ENCODE peak calls at places on chromosomes 1 and 21, in six cellular contexts. Z is esophagus squamous epithelium, K is GM23338, J is heart right ventricle, E is SJSA1, P is IMR-90. H is an unnamed sample.

GRCh38 chr1:72412286-72412685 is 129.9 kb upstream of the NEGR1 start:
- DNase-seq in J (no peak), K (no peak), P (peak; percentile 72), Z (no peak), E (no peak), H (peak; percentile 3)

GRCh38 chr1:113875714-113876113 is 4.2 kb upstream of the PTPN22 start:
- DNase-seq in E (no peak), P (no peak), Z (no peak), K (no peak), J (no peak), H (no peak)

GRCh38 chr1:161092621-161093028 is 3.3 kb upstream of the NECTIN4 start:
- DNase-seq in J (no peak), P (peak; percentile 43), K (no peak), E (no peak), Z (no peak), H (peak; percentile 35)

GRCh38 chr1:152047607-152047953 is 10.8 kb upstream of the S100A11 start:
- DNase-seq in K (no peak), Z (no peak), J (no peak), E (no peak), P (peak; percentile 89), H (no peak)

GRCh38 chr1:230359992-230360391 is 66.1 kb downstream of the PGBD5 start:
- DNase-seq in J (no peak), P (peak; percentile 80), E (peak; percentile 10), Z (no peak), K (no peak), H (no peak)

GRCh38 chr1:62732327-62732726 is 44.1 kb upstream of the DOCK7 start:
- DNase-seq in J (no peak), E (no peak), P (no peak), Z (no peak), K (no peak), H (no peak)

GRCh38 chr1:159854101-159854692 is 8.3 kb downstream of the VSIG8 start:
- DNase-seq in E (peak; percentile 53), Z (no peak), K (peak; percentile 72), P (no peak), J (peak; percentile 83), H (peak; percentile 48)

GRCh38 chr1:150299716-150300115 is 6.1 kb downstream of the MRPS21 start:
- DNase-seq in E (no peak), J (no peak), Z (no peak), K (no peak), P (no peak), H (no peak)

GRCh38 chr1:98113811-98114210 is 193.0 kb upstream of the DPYD start:
- DNase-seq in Z (no peak), P (no peak), J (no peak), K (no peak), E (no peak), H (no peak)

GRCh38 chr1:178155478-178156255 is 61.8 kb downstream of the RASAL2 start:
- DNase-seq in E (no peak), K (no peak), P (no peak), Z (no peak), J (no peak), H (no peak)

GRCh38 chr21:33561373-33561772 is 18.5 kb downstream of the SON start:
- DNase-seq in K (no peak), J (no peak), E (no peak), P (no peak), Z (no peak), H (no peak)
- H3K36me3 ChIP-seq in K (peaks cover 55% of the 10 kb centered on the region), J (peaks cover 100% of the 10 kb centered on the region), E (peaks cover 96% of the 10 kb centered on the region), P (peaks cover 39% of the 10 kb centered on the region), Z (peaks cover 11% of the 10 kb centered on the region), H (peaks cover 65% of the 10 kb centered on the region)

GRCh38 chr1:165424454-165425283 is 20.3 kb downstream of the RXRG start:
- DNase-seq in P (no peak), Z (no peak), K (no peak), J (peak; percentile 37), E (no peak), H (no peak)
- H3K27ac ChIP-seq in P (no peak overlapping the region), Z (peak overlapping the region; percentile 78), K (no peak overlapping the region), J (peak overlapping the region; percentile 83), E (no peak overlapping the region), H (no peak overlapping the region)

DNA sequence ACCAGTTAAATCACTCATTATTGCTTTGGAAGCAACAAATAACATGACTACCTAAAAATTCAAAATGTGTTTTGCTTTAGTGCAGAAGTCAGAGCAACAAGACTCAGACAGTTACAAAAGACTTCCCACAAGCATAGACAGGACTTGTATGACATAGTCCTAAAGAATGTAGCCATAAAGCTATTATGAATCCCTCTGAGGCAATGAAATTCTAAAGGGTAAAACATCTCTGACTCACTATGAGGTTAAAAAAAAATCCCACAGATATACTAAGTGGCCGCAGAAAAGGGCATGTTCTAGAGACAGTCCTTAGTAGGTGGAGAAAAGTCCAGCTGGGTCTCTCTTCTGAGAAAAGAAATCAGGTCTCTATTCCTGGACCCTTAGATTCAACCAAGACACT is 4.9 kb downstream of the PRKAB2 start:
- DNase-seq in K (no peak), J (no peak), E (peak; percentile 95), P (peak; percentile 96), Z (no peak), H (peak; percentile 76)
- H3K36me3 ChIP-seq in K (peaks cover under 1% of the 10 kb centered on the region), J (peaks cover 55% of the 10 kb centered on the region), E (peaks cover 47% of the 10 kb centered on the region), P (peaks cover 10% of the 10 kb centered on the region), Z (no peaks in the 10 kb centered on the region), H (peaks cover 8% of the 10 kb centered on the region)

GRCh38 chr1:156081174-156082110 is 823 bp downstream of the MEX3A start:
- DNase-seq in P (peak; percentile 35), Z (no peak), J (no peak), K (peak; percentile 67), E (no peak), H (no peak)

GRCh38 chr1:156080598-156081173 is 1.6 kb downstream of the MEX3A start:
- DNase-seq in Z (no peak), P (no peak), K (no peak), E (no peak), J (no peak), H (no peak)

GRCh38 chr1:156082111-156083091 is at the start of gene MEX3A:
- DNase-seq in J (peak; percentile 78), E (peak; percentile 65), P (peak; percentile 64), Z (no peak), K (peak; percentile 98), H (peak; percentile 68)

GRCh38 chr1:156078728-156079127 is 3.5 kb downstream of the MEX3A start:
- DNase-seq in K (no peak), E (no peak), P (no peak), Z (no peak), J (no peak), H (no peak)

GRCh38 chr1:156079762-156080597 is 2.3 kb downstream of the MEX3A start:
- DNase-seq in E (no peak), K (peak; percentile 74), P (no peak), Z (no peak), J (no peak), H (no peak)
- H3K27ac ChIP-seq in E (no peak overlapping the region), K (no peak overlapping the region), P (peak overlapping the region; percentile 91), Z (no peak overlapping the region), J (no peak overlapping the region), H (no peak overlapping the region)

GRCh38 chr1:12245733-12246132 is 15.9 kb downstream of the VPS13D start:
- DNase-seq in E (no peak), K (no peak), J (no peak), P (no peak), Z (no peak), H (no peak)
- H3K36me3 ChIP-seq in E (peaks cover 64% of the 10 kb centered on the region), K (peaks cover 3% of the 10 kb centered on the region), J (peaks cover 100% of the 10 kb centered on the region), P (peaks cover 30% of the 10 kb centered on the region), Z (peaks cover 5% of the 10 kb centered on the region), H (peaks cover 15% of the 10 kb centered on the region)

GRCh38 chr21:44695641-44696040 is 1.3 kb upstream of the KRTAP10-12 start:
- DNase-seq in Z (no peak), J (no peak), P (no peak), E (no peak), K (no peak), H (no peak)
- H3K27ac ChIP-seq in Z (no peak overlapping the region), J (no peak overlapping the region), P (no peak overlapping the region), E (no peak overlapping the region), K (no peak overlapping the region), H (no peak overlapping the region)

GRCh38 chr1:39034114-39034654 is 8.0 kb downstream of the NDUFS5 start:
- DNase-seq in P (no peak), E (no peak), J (no peak), Z (no peak), K (no peak), H (no peak)
- H3K36me3 ChIP-seq in P (peaks cover 48% of the 10 kb centered on the region), E (peaks cover 78% of the 10 kb centered on the region), J (peaks cover 100% of the 10 kb centered on the region), Z (peaks cover 10% of the 10 kb centered on the region), K (peaks cover 63% of the 10 kb centered on the region), H (peaks cover 77% of the 10 kb centered on the region)

GRCh38 chr1:107863342-107863741 is 101.6 kb downstream of the VAV3 start:
- DNase-seq in E (no peak), K (no peak), Z (no peak), P (no peak), J (no peak), H (no peak)
- H3K27ac ChIP-seq in E (no peak overlapping the region), K (no peak overlapping the region), Z (no peak overlapping the region), P (no peak overlapping the region), J (no peak overlapping the region), H (no peak overlapping the region)

GRCh38 chr1:56054959-56055358 is 524.4 kb downstream of the PLPP3 start:
- DNase-seq in E (no peak), K (no peak), P (no peak), Z (no peak), J (no peak), H (no peak)
- H3K36me3 ChIP-seq in E (no peaks in the 10 kb centered on the region), K (no peaks in the 10 kb centered on the region), P (no peaks in the 10 kb centered on the region), Z (no peaks in the 10 kb centered on the region), J (no peaks in the 10 kb centered on the region), H (no peaks in the 10 kb centered on the region)

H was measured in brain microvascular endothelial cell.